ENCODE peak calls at places on chromosomes 6 and 20, in four cellular contexts. One of them, this sample, is unnamed.
A peak's percentile ranks its signal among the peaks of the same experiment; 100 is the strongest.

GRCh38 chr6:96391776-96392175 is 129.8 kb upstream of the UFL1 start:
- DNase-seq in thyroid gland: peak; percentile 76
- DNase-seq in uterus: no peak
- DNase-seq in fibroblast of lung: peak; percentile 16
- DNase-seq in this sample: no peak

GRCh38 chr6:51926125-51926524 is 161.3 kb downstream of the PKHD1 start:
- DNase-seq in thyroid gland: no peak
- DNase-seq in fibroblast of lung: no peak
- DNase-seq in uterus: no peak
- DNase-seq in this sample: peak; percentile 14

GRCh38 chr20:63465380-63466249 is 6.8 kb downstream of the KCNQ2 start:
- DNase-seq in fibroblast of lung: no peak
- DNase-seq in uterus: no peak
- DNase-seq in thyroid gland: no peak
- DNase-seq in this sample: no peak

GRCh38 chr6:115618311-115618710 is 442.4 kb downstream of the FRK start:
- DNase-seq in uterus: no peak
- DNase-seq in thyroid gland: no peak
- DNase-seq in fibroblast of lung: peak; percentile 26
- DNase-seq in this sample: no peak

GRCh38 chr6:165746331-165746730 is 83.3 kb upstream of the PDE10A start:
- DNase-seq in thyroid gland: no peak
- DNase-seq in uterus: no peak
- DNase-seq in fibroblast of lung: no peak
- DNase-seq in this sample: no peak

GRCh38 chr6:82078286-82078908 is 169.1 kb downstream of the IBTK start:
- DNase-seq in fibroblast of lung: no peak
- DNase-seq in uterus: no peak
- DNase-seq in thyroid gland: no peak
- DNase-seq in this sample: no peak

GRCh38 chr6:13216236-13216933 is 112.0 kb downstream of the TBC1D7 start:
- DNase-seq in uterus: no peak
- DNase-seq in thyroid gland: no peak
- DNase-seq in fibroblast of lung: no peak
- DNase-seq in this sample: no peak

GRCh38 chr6:89750338-89750737 is 69.3 kb downstream of the MDN1 start:
- DNase-seq in fibroblast of lung: no peak
- DNase-seq in uterus: no peak
- DNase-seq in thyroid gland: no peak
- DNase-seq in this sample: no peak

GRCh38 chr6:15441215-15441868 is 195.5 kb downstream of the JARID2 start:
- DNase-seq in thyroid gland: peak; percentile 34
- DNase-seq in fibroblast of lung: peak; percentile 55
- DNase-seq in uterus: peak; percentile 32
- DNase-seq in this sample: peak; percentile 51

GRCh38 chr20:50870572-50871161 is 60.6 kb downstream of the ADNP start:
- DNase-seq in thyroid gland: peak; percentile 57
- DNase-seq in fibroblast of lung: peak; percentile 57
- DNase-seq in uterus: no peak
- DNase-seq in this sample: no peak

GRCh38 chr6:32131439-32131948 is 1.4 kb upstream of the FKBPL start:
- DNase-seq in uterus: no peak
- DNase-seq in thyroid gland: no peak
- DNase-seq in fibroblast of lung: no peak
- DNase-seq in this sample: no peak

GRCh38 chr6:170180671-170181337 is 110.1 kb downstream of the DLL1 start:
- DNase-seq in thyroid gland: no peak
- DNase-seq in uterus: peak; percentile 9
- DNase-seq in fibroblast of lung: no peak
- DNase-seq in this sample: no peak

GRCh38 chr6:30234361-30234760 is 21.2 kb upstream of the TRIM26 start:
- DNase-seq in uterus: no peak
- DNase-seq in thyroid gland: no peak
- DNase-seq in fibroblast of lung: no peak
- DNase-seq in this sample: no peak

GRCh38 chr6:165245287-165245686 is 64.1 kb downstream of the C6orf118 start:
- DNase-seq in uterus: no peak
- DNase-seq in fibroblast of lung: peak; percentile 27
- DNase-seq in thyroid gland: no peak
- DNase-seq in this sample: no peak

GRCh38 chr6:37024665-37025337 is 19.3 kb downstream of the FGD2 start:
- DNase-seq in thyroid gland: no peak
- DNase-seq in uterus: no peak
- DNase-seq in fibroblast of lung: peak; percentile 51
- DNase-seq in this sample: no peak

GRCh38 chr20:17910828-17911294 is 57.7 kb downstream of the SNX5 start:
- DNase-seq in uterus: peak; percentile 74
- DNase-seq in thyroid gland: peak; percentile 10
- DNase-seq in fibroblast of lung: peak; percentile 93
- DNase-seq in this sample: no peak

GRCh38 chr20:24747881-24748595 is 201.0 kb upstream of the CST7 start:
- DNase-seq in uterus: no peak
- DNase-seq in fibroblast of lung: no peak
- DNase-seq in thyroid gland: peak; percentile 85
- DNase-seq in this sample: no peak

GRCh38 chr6:142885182-142885867 is 59.7 kb downstream of the HIVEP2 start:
- DNase-seq in fibroblast of lung: peak; percentile 99
- DNase-seq in thyroid gland: peak; percentile 58
- DNase-seq in uterus: peak; percentile 48
- DNase-seq in this sample: peak; percentile 32

GRCh38 chr6:128208078-128208477 is 307.2 kb upstream of the THEMIS start:
- DNase-seq in uterus: no peak
- DNase-seq in fibroblast of lung: peak; percentile 80
- DNase-seq in thyroid gland: no peak
- DNase-seq in this sample: no peak

GRCh38 chr20:33685328-33686007 is 717 bp downstream of the E2F1 start:
- DNase-seq in fibroblast of lung: no peak
- DNase-seq in thyroid gland: peak; percentile 11
- DNase-seq in uterus: peak; percentile 16
- DNase-seq in this sample: peak; percentile 83

GRCh38 chr6:28953039-28953872 is 29.5 kb upstream of the TRIM27 start:
- DNase-seq in uterus: peak; percentile 24
- DNase-seq in fibroblast of lung: peak; percentile 56
- DNase-seq in thyroid gland: peak; percentile 31
- DNase-seq in this sample: peak; percentile 68

GRCh38 chr6:17820055-17820454 is 113.3 kb upstream of the NUP153 start:
- DNase-seq in thyroid gland: no peak
- DNase-seq in uterus: no peak
- DNase-seq in fibroblast of lung: no peak
- DNase-seq in this sample: no peak

GRCh38 chr6:158376650-158377081 is 64.4 kb downstream of the TULP4 start:
- DNase-seq in thyroid gland: no peak
- DNase-seq in fibroblast of lung: peak; percentile 90
- DNase-seq in uterus: no peak
- DNase-seq in this sample: no peak

GRCh38 chr6:4853782-4854511 is 77.7 kb downstream of the CDYL start:
- DNase-seq in fibroblast of lung: peak; percentile 46
- DNase-seq in uterus: no peak
- DNase-seq in thyroid gland: no peak
- DNase-seq in this sample: no peak

GRCh38 chr20:34644345-34644744 is 32.5 kb downstream of the PIGU start:
- DNase-seq in fibroblast of lung: no peak
- DNase-seq in uterus: no peak
- DNase-seq in thyroid gland: no peak
- DNase-seq in this sample: no peak

GRCh38 chr20:18632196-18632789 is 44.4 kb downstream of the DTD1 start:
- DNase-seq in uterus: peak; percentile 76
- DNase-seq in thyroid gland: peak; percentile 56
- DNase-seq in fibroblast of lung: peak; percentile 48
- DNase-seq in this sample: peak; percentile 68

GRCh38 chr6:143223895-143224294 is 163.2 kb downstream of the AIG1 start:
- DNase-seq in uterus: peak; percentile 16
- DNase-seq in thyroid gland: no peak
- DNase-seq in fibroblast of lung: no peak
- DNase-seq in this sample: no peak

GRCh38 chr6:116255246-116255800 is 1.4 kb upstream of the TSPYL4 start:
- DNase-seq in thyroid gland: no peak
- DNase-seq in fibroblast of lung: peak; percentile 29
- DNase-seq in uterus: no peak
- DNase-seq in this sample: no peak

GRCh38 chr20:48697845-48698491 is 129.8 kb downstream of the PREX1 start:
- DNase-seq in uterus: no peak
- DNase-seq in thyroid gland: peak; percentile 99
- DNase-seq in fibroblast of lung: peak; percentile 79
- DNase-seq in this sample: no peak

GRCh38 chr20:12570371-12570770 is 438.4 kb upstream of the SPTLC3 start:
- DNase-seq in uterus: no peak
- DNase-seq in fibroblast of lung: no peak
- DNase-seq in thyroid gland: peak; percentile 7
- DNase-seq in this sample: no peak

GRCh38 chr6:7196019-7196402 is 88.2 kb downstream of the RREB1 start:
- DNase-seq in uterus: no peak
- DNase-seq in fibroblast of lung: no peak
- DNase-seq in thyroid gland: peak; percentile 55
- DNase-seq in this sample: no peak

GRCh38 chr6:18530201-18530600 is 143.1 kb downstream of the RNF144B start:
- DNase-seq in uterus: no peak
- DNase-seq in thyroid gland: no peak
- DNase-seq in fibroblast of lung: no peak
- DNase-seq in this sample: no peak

GRCh38 chr6:149938571-149939462 is 3.0 kb upstream of the ULBP2 start:
- DNase-seq in thyroid gland: peak; percentile 25
- DNase-seq in uterus: no peak
- DNase-seq in fibroblast of lung: peak; percentile 9
- DNase-seq in this sample: peak; percentile 87

DNA sequence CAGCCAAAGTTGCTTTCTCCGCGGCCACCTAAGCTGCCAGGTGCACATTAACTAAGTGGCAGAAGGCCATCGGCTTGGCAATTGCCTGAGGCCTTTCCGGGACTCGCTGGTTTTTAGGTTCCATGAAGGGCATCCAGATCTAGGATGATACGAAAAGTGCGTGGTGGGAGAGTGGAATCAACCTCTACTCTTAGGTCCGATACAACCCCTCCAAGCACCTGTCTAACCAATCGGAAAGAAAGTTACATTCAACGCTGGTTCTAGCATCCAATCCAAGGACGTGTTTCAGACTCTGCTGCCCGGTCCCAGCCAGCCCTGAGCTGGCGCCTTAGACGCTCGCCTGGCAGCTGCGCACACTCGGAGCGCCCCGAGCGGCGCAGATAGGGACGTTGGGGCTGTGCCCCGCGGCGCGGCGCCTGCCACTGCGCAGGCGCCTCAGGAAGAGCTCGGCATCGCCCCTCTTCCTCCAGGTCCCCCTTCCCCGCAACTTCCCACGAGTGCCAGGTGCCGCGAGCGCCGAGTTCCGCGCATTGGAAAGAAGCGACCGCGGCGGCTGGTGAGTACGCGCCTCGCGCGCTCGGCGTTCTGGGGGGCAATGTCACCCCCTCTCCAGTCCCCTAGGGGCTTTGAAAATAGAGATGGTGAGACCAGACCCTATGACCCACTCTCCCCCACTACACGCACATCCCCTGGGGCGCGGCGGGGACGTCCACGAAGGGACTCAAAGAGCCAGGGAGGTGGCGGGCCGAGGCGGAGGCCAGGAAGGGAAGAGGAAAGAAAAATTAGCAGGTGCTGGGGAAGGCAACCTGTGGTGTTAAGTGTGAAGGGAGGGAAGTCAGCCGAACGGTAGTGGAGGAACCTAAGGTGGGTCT is at the start of gene ENPP4:
- DNase-seq in uterus: peak; percentile 54
- DNase-seq in thyroid gland: peak; percentile 90
- DNase-seq in fibroblast of lung: peak; percentile 63
- DNase-seq in this sample: peak; percentile 93
- TF ChIP-seq CTCF in uterus: no peak
- TF ChIP-seq CTCF in thyroid gland: no peak
- TF ChIP-seq CTCF in fibroblast of lung: no peak
- TF ChIP-seq CTCF in this sample: peak; percentile 9

GRCh38 chr6:97586344-97586743 is 303.3 kb upstream of the MMS22L start:
- DNase-seq in thyroid gland: no peak
- DNase-seq in uterus: no peak
- DNase-seq in fibroblast of lung: peak; percentile 39
- DNase-seq in this sample: peak; percentile 11
- TF ChIP-seq CTCF in thyroid gland: no peak
- TF ChIP-seq CTCF in uterus: no peak
- TF ChIP-seq CTCF in fibroblast of lung: peak; percentile 43
- TF ChIP-seq CTCF in this sample: peak; percentile 11

GRCh38 chr6:11367638-11368199 is 135.3 kb upstream of the NEDD9 start:
- DNase-seq in thyroid gland: peak; percentile 29
- DNase-seq in uterus: no peak
- DNase-seq in fibroblast of lung: no peak
- DNase-seq in this sample: no peak

GRCh38 chr6:11366934-11367637 is 134.6 kb upstream of the NEDD9 start:
- DNase-seq in thyroid gland: no peak
- DNase-seq in uterus: no peak
- DNase-seq in fibroblast of lung: peak; percentile 71
- DNase-seq in this sample: no peak

GRCh38 chr6:11364971-11365397 is 132.5 kb upstream of the NEDD9 start:
- DNase-seq in uterus: peak; percentile 78
- DNase-seq in fibroblast of lung: peak; percentile 56
- DNase-seq in thyroid gland: peak; percentile 23
- DNase-seq in this sample: no peak

GRCh38 chr6:11368264-11368663 is 135.8 kb upstream of the NEDD9 start:
- DNase-seq in uterus: no peak
- DNase-seq in thyroid gland: no peak
- DNase-seq in fibroblast of lung: peak; percentile 56
- DNase-seq in this sample: no peak

DNA sequence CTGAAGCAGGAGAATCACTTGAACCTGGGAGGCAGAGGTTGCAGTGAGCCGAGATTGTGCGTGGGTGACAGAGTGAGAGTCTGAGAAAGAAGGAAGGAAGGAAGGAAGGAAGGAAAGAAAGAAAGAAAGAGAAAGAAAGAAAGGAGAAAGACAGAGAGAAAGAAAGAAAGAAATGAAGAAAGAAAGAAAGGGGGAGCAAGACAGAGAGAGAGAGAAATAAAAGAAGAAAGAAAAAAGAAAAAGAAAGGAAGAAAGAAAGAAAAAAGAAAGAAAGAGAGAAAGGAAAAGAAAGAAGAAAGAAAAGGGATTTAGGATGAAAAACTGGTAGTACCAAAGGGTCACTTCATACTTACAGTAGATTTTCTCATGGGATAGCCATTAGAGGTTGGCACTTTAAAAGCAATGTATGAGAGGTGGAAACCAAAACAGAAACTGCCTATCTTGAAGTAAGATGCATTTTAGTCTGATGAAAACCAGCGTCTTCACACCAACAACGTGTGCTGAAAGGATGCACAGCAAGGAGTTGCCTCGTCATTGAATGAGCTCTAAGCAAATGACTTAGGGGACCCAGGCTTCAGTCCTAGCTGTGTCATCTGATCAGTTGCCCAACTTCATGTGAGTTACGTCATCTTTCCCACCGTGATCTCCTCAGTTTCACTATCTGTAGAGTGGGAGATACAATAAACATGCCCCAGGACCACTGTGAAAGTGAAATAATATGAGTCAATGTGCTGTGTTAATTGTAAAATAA is 133.9 kb upstream of the NEDD9 start:
- DNase-seq in thyroid gland: no peak
- DNase-seq in fibroblast of lung: no peak
- DNase-seq in uterus: no peak
- DNase-seq in this sample: peak; percentile 70
- TF ChIP-seq CTCF in thyroid gland: no peak
- TF ChIP-seq CTCF in fibroblast of lung: no peak
- TF ChIP-seq CTCF in uterus: no peak
- TF ChIP-seq CTCF in this sample: no peak

GRCh38 chr20:62137092-62137384 is 6.2 kb downstream of the PSMA7 start:
- DNase-seq in thyroid gland: no peak
- DNase-seq in uterus: no peak
- DNase-seq in fibroblast of lung: no peak
- DNase-seq in this sample: no peak
- TF ChIP-seq CTCF in thyroid gland: no peak
- TF ChIP-seq CTCF in uterus: no peak
- TF ChIP-seq CTCF in fibroblast of lung: no peak
- TF ChIP-seq CTCF in this sample: no peak

This sample was measured in GM13976.